ENCODE peak calls at places on chromosome 4, in six cellular contexts. One of them, this sample, is unnamed.

GRCh38 chr4:8411351-8412180 is 29.0 kb downstream of the ACOX3 start:
- DNase-seq in AG09309: no peak
- DNase-seq in lower leg skin: no peak
- DNase-seq in astrocyte of the spinal cord: no peak
- DNase-seq in H9: no peak
- DNase-seq in fibroblast of mammary gland: no peak
- DNase-seq in this sample: no peak

GRCh38 chr4:180060159-180060889 is 2182.9 kb upstream of the TENM3 start:
- DNase-seq in lower leg skin: no peak
- DNase-seq in fibroblast of mammary gland: peak
- DNase-seq in H9: no peak
- DNase-seq in AG09309: no peak
- DNase-seq in astrocyte of the spinal cord: peak
- DNase-seq in this sample: no peak

GRCh38 chr4:75598390-75598789 is 31.9 kb downstream of the CDKL2 start:
- DNase-seq in astrocyte of the spinal cord: peak
- DNase-seq in fibroblast of mammary gland: peak
- DNase-seq in H9: no peak
- DNase-seq in AG09309: peak
- DNase-seq in lower leg skin: no peak
- DNase-seq in this sample: no peak

GRCh38 chr4:77209936-77210335 is 52.9 kb downstream of the CCNG2 start:
- DNase-seq in lower leg skin: no peak
- DNase-seq in H9: no peak
- DNase-seq in AG09309: no peak
- DNase-seq in astrocyte of the spinal cord: no peak
- DNase-seq in fibroblast of mammary gland: no peak
- DNase-seq in this sample: no peak

GRCh38 chr4:170978990-170979389 is 834.2 kb upstream of the GALNTL6 start:
- DNase-seq in AG09309: no peak
- DNase-seq in astrocyte of the spinal cord: no peak
- DNase-seq in fibroblast of mammary gland: no peak
- DNase-seq in lower leg skin: no peak
- DNase-seq in H9: peak
- DNase-seq in this sample: no peak

GRCh38 chr4:87073187-87073569 is 138.4 kb downstream of the AFF1 start:
- DNase-seq in fibroblast of mammary gland: no peak
- DNase-seq in H9: no peak
- DNase-seq in astrocyte of the spinal cord: no peak
- DNase-seq in lower leg skin: no peak
- DNase-seq in AG09309: no peak
- DNase-seq in this sample: no peak

GRCh38 chr4:55635282-55635681 is 816 bp downstream of the NMU start:
- DNase-seq in fibroblast of mammary gland: no peak
- DNase-seq in astrocyte of the spinal cord: peak
- DNase-seq in lower leg skin: no peak
- DNase-seq in H9: peak
- DNase-seq in AG09309: no peak
- DNase-seq in this sample: no peak

GRCh38 chr4:28402751-28403150 is 1542.1 kb downstream of the STIM2 start:
- DNase-seq in AG09309: no peak
- DNase-seq in astrocyte of the spinal cord: no peak
- DNase-seq in lower leg skin: no peak
- DNase-seq in H9: no peak
- DNase-seq in fibroblast of mammary gland: no peak
- DNase-seq in this sample: no peak

GRCh38 chr4:7157666-7158065 is 34.7 kb upstream of the SORCS2 start:
- DNase-seq in H9: peak
- DNase-seq in AG09309: no peak
- DNase-seq in fibroblast of mammary gland: no peak
- DNase-seq in astrocyte of the spinal cord: no peak
- DNase-seq in lower leg skin: no peak
- DNase-seq in this sample: no peak

GRCh38 chr4:34105311-34105710 is 2139.0 kb downstream of the ARAP2 start:
- DNase-seq in AG09309: peak
- DNase-seq in lower leg skin: no peak
- DNase-seq in astrocyte of the spinal cord: no peak
- DNase-seq in fibroblast of mammary gland: peak
- DNase-seq in H9: no peak
- DNase-seq in this sample: no peak

GRCh38 chr4:114037981-114038380 is 58.5 kb upstream of the ARSJ start:
- DNase-seq in fibroblast of mammary gland: no peak
- DNase-seq in lower leg skin: no peak
- DNase-seq in astrocyte of the spinal cord: no peak
- DNase-seq in H9: no peak
- DNase-seq in AG09309: no peak
- DNase-seq in this sample: no peak

GRCh38 chr4:142264961-142265360 is 581.1 kb downstream of the INPP4B start:
- DNase-seq in AG09309: no peak
- DNase-seq in astrocyte of the spinal cord: no peak
- DNase-seq in H9: no peak
- DNase-seq in lower leg skin: no peak
- DNase-seq in fibroblast of mammary gland: peak
- DNase-seq in this sample: no peak

GRCh38 chr4:82691431-82691830 is 107.2 kb downstream of the SCD5 start:
- DNase-seq in astrocyte of the spinal cord: no peak
- DNase-seq in lower leg skin: no peak
- DNase-seq in fibroblast of mammary gland: no peak
- DNase-seq in H9: no peak
- DNase-seq in AG09309: no peak
- DNase-seq in this sample: no peak

GRCh38 chr4:189498457-189498856 is 442.2 kb upstream of the FRG1 start:
- DNase-seq in AG09309: no peak
- DNase-seq in lower leg skin: no peak
- DNase-seq in astrocyte of the spinal cord: no peak
- DNase-seq in fibroblast of mammary gland: no peak
- DNase-seq in H9: no peak
- DNase-seq in this sample: no peak

GRCh38 chr4:6241062-6241845 is 28.4 kb upstream of the WFS1 start:
- DNase-seq in lower leg skin: no peak
- DNase-seq in H9: no peak
- DNase-seq in astrocyte of the spinal cord: no peak
- DNase-seq in fibroblast of mammary gland: no peak
- DNase-seq in AG09309: no peak
- DNase-seq in this sample: no peak

GRCh38 chr4:76074995-76075600 is 589 bp downstream of the ART3 start:
- DNase-seq in AG09309: no peak
- DNase-seq in fibroblast of mammary gland: no peak
- DNase-seq in H9: no peak
- DNase-seq in astrocyte of the spinal cord: no peak
- DNase-seq in lower leg skin: no peak
- DNase-seq in this sample: no peak

GRCh38 chr4:74608151-74608949 is 163.4 kb downstream of the AREG start:
- DNase-seq in astrocyte of the spinal cord: no peak
- DNase-seq in lower leg skin: no peak
- DNase-seq in AG09309: no peak
- DNase-seq in H9: no peak
- DNase-seq in fibroblast of mammary gland: peak
- DNase-seq in this sample: no peak

GRCh38 chr4:157076578-157076947 is 613 bp downstream of the GLRB start:
- DNase-seq in fibroblast of mammary gland: no peak
- DNase-seq in AG09309: no peak
- DNase-seq in astrocyte of the spinal cord: no peak
- DNase-seq in lower leg skin: no peak
- DNase-seq in H9: peak
- DNase-seq in this sample: peak

GRCh38 chr4:83362492-83363329 is 28.1 kb upstream of the HPSE start:
- DNase-seq in fibroblast of mammary gland: peak
- DNase-seq in lower leg skin: no peak
- DNase-seq in AG09309: peak
- DNase-seq in H9: no peak
- DNase-seq in astrocyte of the spinal cord: peak
- DNase-seq in this sample: no peak

GRCh38 chr4:113276448-113277158 is 227.2 kb downstream of the ANK2 start:
- DNase-seq in H9: no peak
- DNase-seq in AG09309: no peak
- DNase-seq in astrocyte of the spinal cord: no peak
- DNase-seq in lower leg skin: no peak
- DNase-seq in fibroblast of mammary gland: peak
- DNase-seq in this sample: no peak

GRCh38 chr4:41365726-41366125 is 109.0 kb downstream of the UCHL1 start:
- DNase-seq in astrocyte of the spinal cord: no peak
- DNase-seq in AG09309: no peak
- DNase-seq in fibroblast of mammary gland: no peak
- DNase-seq in lower leg skin: no peak
- DNase-seq in H9: no peak
- DNase-seq in this sample: no peak

GRCh38 chr4:68576272-68577100 is at the start of gene UGT2B17:
- DNase-seq in H9: no peak
- DNase-seq in AG09309: no peak
- DNase-seq in lower leg skin: no peak
- DNase-seq in astrocyte of the spinal cord: no peak
- DNase-seq in fibroblast of mammary gland: no peak
- DNase-seq in this sample: no peak

GRCh38 chr4:78689224-78689623 is 86.9 kb upstream of the BMP2K start:
- DNase-seq in astrocyte of the spinal cord: no peak
- DNase-seq in lower leg skin: no peak
- DNase-seq in AG09309: no peak
- DNase-seq in H9: no peak
- DNase-seq in fibroblast of mammary gland: peak
- DNase-seq in this sample: no peak

GRCh38 chr4:186902361-186902760 is 178.7 kb upstream of the FAT1 start:
- DNase-seq in fibroblast of mammary gland: no peak
- DNase-seq in astrocyte of the spinal cord: no peak
- DNase-seq in H9: no peak
- DNase-seq in AG09309: no peak
- DNase-seq in lower leg skin: no peak
- DNase-seq in this sample: no peak

GRCh38 chr4:142497606-142498005 is 348.5 kb downstream of the INPP4B start:
- DNase-seq in AG09309: no peak
- DNase-seq in lower leg skin: no peak
- DNase-seq in H9: no peak
- DNase-seq in astrocyte of the spinal cord: no peak
- DNase-seq in fibroblast of mammary gland: no peak
- DNase-seq in this sample: no peak

GRCh38 chr4:54784188-54784671 is 126.5 kb downstream of the KIT start:
- DNase-seq in astrocyte of the spinal cord: peak
- DNase-seq in fibroblast of mammary gland: peak
- DNase-seq in H9: no peak
- DNase-seq in lower leg skin: peak
- DNase-seq in AG09309: peak
- DNase-seq in this sample: no peak

GRCh38 chr4:177196615-177197014 is 113.1 kb upstream of the NEIL3 start:
- DNase-seq in AG09309: no peak
- DNase-seq in lower leg skin: no peak
- DNase-seq in H9: no peak
- DNase-seq in astrocyte of the spinal cord: no peak
- DNase-seq in fibroblast of mammary gland: no peak
- DNase-seq in this sample: no peak

GRCh38 chr4:74431113-74431826 is 13.7 kb upstream of the AREG start:
- DNase-seq in fibroblast of mammary gland: peak
- DNase-seq in AG09309: no peak
- DNase-seq in H9: no peak
- DNase-seq in lower leg skin: no peak
- DNase-seq in astrocyte of the spinal cord: peak
- DNase-seq in this sample: no peak

GRCh38 chr4:176492648-176493302 is 173.0 kb downstream of the SPCS3 start:
- DNase-seq in fibroblast of mammary gland: no peak
- DNase-seq in lower leg skin: no peak
- DNase-seq in astrocyte of the spinal cord: no peak
- DNase-seq in AG09309: no peak
- DNase-seq in H9: no peak
- DNase-seq in this sample: no peak

GRCh38 chr4:8012517-8012916 is 72.9 kb upstream of the AFAP1 start:
- DNase-seq in astrocyte of the spinal cord: no peak
- DNase-seq in H9: no peak
- DNase-seq in AG09309: no peak
- DNase-seq in fibroblast of mammary gland: no peak
- DNase-seq in lower leg skin: no peak
- DNase-seq in this sample: no peak

GRCh38 chr4:1493540-1494287 is 87.5 kb upstream of the NKX1-1 start:
- DNase-seq in fibroblast of mammary gland: no peak
- DNase-seq in astrocyte of the spinal cord: no peak
- DNase-seq in lower leg skin: no peak
- DNase-seq in H9: no peak
- DNase-seq in AG09309: no peak
- DNase-seq in this sample: no peak

GRCh38 chr4:140150636-140150885 is 3.4 kb downstream of the MAML3 start:
- DNase-seq in H9: no peak
- DNase-seq in AG09309: no peak
- DNase-seq in astrocyte of the spinal cord: no peak
- DNase-seq in lower leg skin: peak
- DNase-seq in fibroblast of mammary gland: no peak
- DNase-seq in this sample: peak

GRCh38 chr4:163681208-163681821 is 186.8 kb downstream of the TMA16 start:
- DNase-seq in lower leg skin: peak
- DNase-seq in astrocyte of the spinal cord: peak
- DNase-seq in AG09309: no peak
- DNase-seq in fibroblast of mammary gland: peak
- DNase-seq in H9: no peak
- DNase-seq in this sample: peak

DNA sequence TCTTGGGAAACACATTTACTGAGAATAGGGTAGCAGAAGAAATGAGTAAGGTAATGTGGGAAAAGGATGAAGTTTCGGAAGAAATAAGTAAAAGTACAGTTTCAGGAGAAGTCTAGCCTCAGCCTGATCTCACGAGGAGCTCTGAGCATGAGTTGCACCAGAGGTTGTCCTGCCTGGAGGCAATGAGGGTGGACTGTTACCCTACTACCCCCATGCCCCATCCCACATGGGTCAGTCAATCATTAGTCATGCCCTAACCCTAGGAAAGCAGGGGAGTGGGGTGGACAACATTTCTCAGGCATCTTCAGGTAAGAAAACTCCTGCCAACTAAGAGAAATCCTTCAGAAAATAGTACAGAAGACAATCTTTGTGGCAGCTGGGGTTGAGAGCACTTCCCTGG is 35.1 kb downstream of the HS3ST1 start:
- DNase-seq in astrocyte of the spinal cord: no peak
- DNase-seq in fibroblast of mammary gland: no peak
- DNase-seq in H9: no peak
- DNase-seq in lower leg skin: no peak
- DNase-seq in AG09309: no peak
- DNase-seq in this sample: no peak
- TF ChIP-seq CTCF in astrocyte of the spinal cord: no peak
- TF ChIP-seq CTCF in fibroblast of mammary gland: no peak
- TF ChIP-seq CTCF in H9: no peak
- TF ChIP-seq CTCF in lower leg skin: no peak
- TF ChIP-seq CTCF in AG09309: no peak
- TF ChIP-seq CTCF in this sample: no peak

GRCh38 chr4:144356941-144357381 is 216.4 kb upstream of the GYPA start:
- DNase-seq in astrocyte of the spinal cord: no peak
- DNase-seq in H9: no peak
- DNase-seq in fibroblast of mammary gland: no peak
- DNase-seq in AG09309: no peak
- DNase-seq in lower leg skin: no peak
- DNase-seq in this sample: no peak
- TF ChIP-seq CTCF in astrocyte of the spinal cord: no peak
- TF ChIP-seq CTCF in H9: no peak
- TF ChIP-seq CTCF in fibroblast of mammary gland: no peak
- TF ChIP-seq CTCF in AG09309: no peak
- TF ChIP-seq CTCF in lower leg skin: no peak
- TF ChIP-seq CTCF in this sample: no peak

GRCh38 chr4:136769717-136770116 is 762.6 kb downstream of the PCDH18 start:
- DNase-seq in fibroblast of mammary gland: no peak
- DNase-seq in astrocyte of the spinal cord: no peak
- DNase-seq in H9: no peak
- DNase-seq in lower leg skin: no peak
- DNase-seq in AG09309: no peak
- DNase-seq in this sample: no peak
- TF ChIP-seq CTCF in fibroblast of mammary gland: no peak
- TF ChIP-seq CTCF in astrocyte of the spinal cord: no peak
- TF ChIP-seq CTCF in H9: no peak
- TF ChIP-seq CTCF in lower leg skin: no peak
- TF ChIP-seq CTCF in AG09309: no peak
- TF ChIP-seq CTCF in this sample: no peak

GRCh38 chr4:107167051-107167450 is 130.9 kb upstream of the DKK2 start:
- DNase-seq in lower leg skin: no peak
- DNase-seq in H9: no peak
- DNase-seq in astrocyte of the spinal cord: no peak
- DNase-seq in fibroblast of mammary gland: no peak
- DNase-seq in AG09309: no peak
- DNase-seq in this sample: no peak
- TF ChIP-seq CTCF in lower leg skin: no peak
- TF ChIP-seq CTCF in H9: no peak
- TF ChIP-seq CTCF in astrocyte of the spinal cord: no peak
- TF ChIP-seq CTCF in fibroblast of mammary gland: no peak
- TF ChIP-seq CTCF in AG09309: no peak
- TF ChIP-seq CTCF in this sample: no peak